ENCODE peak calls at places on chromosomes 2 and 18, in seven cellular contexts. M is kidney epithelial cell, K is GM23338, X is A549, Q is choroid plexus epithelial cell, D is WERI-Rb-1, S is bronchial epithelial cell. J is an unnamed sample.

GRCh38 chr2:111966241-111966640 is 67.8 kb downstream of the MERTK start:
- DNase-seq in M (no peak), K (no peak), X (no peak), Q (no peak), D (no peak), S (no peak), J (no peak)

GRCh38 chr18:39742015-39742466 is 2176.4 kb upstream of the CELF4 start:
- DNase-seq in M (no peak), K (no peak), X (no peak), Q (no peak), D (no peak), S (peak), J (no peak)

GRCh38 chr2:7097353-7097895 is 180.2 kb downstream of the RNF144A start:
- DNase-seq in M (no peak), K (peak), X (peak), Q (peak), D (peak), S (peak), J (peak)

GRCh38 chr18:616380-616995 is 19.7 kb downstream of the CLUL1 start:
- DNase-seq in M (no peak), K (peak), X (peak), Q (peak), D (no peak), S (peak), J (peak)

GRCh38 chr2:134218928-134219707 is 34.8 kb upstream of the MGAT5 start:
- DNase-seq in M (no peak), K (no peak), X (no peak), Q (no peak), D (no peak), S (no peak), J (no peak)

GRCh38 chr2:66827851-66828250 is 392.9 kb downstream of the MEIS1 start:
- DNase-seq in M (no peak), K (no peak), X (no peak), Q (no peak), D (no peak), S (no peak), J (no peak)

GRCh38 chr2:235605306-235605998 is 111.6 kb downstream of the AGAP1 start:
- DNase-seq in M (peak), K (peak), X (no peak), Q (peak), D (no peak), S (peak), J (peak)

GRCh38 chr18:26515643-26516495 is 32.5 kb downstream of the KCTD1 start:
- DNase-seq in M (no peak), K (peak), X (no peak), Q (no peak), D (no peak), S (no peak), J (no peak)

GRCh38 chr18:41687138-41687537 is 267.9 kb upstream of the PIK3C3 start:
- DNase-seq in M (no peak), K (no peak), X (no peak), Q (no peak), D (no peak), S (no peak), J (no peak)

GRCh38 chr2:26456701-26457224 is 21.2 kb downstream of the OTOF start:
- DNase-seq in M (no peak), K (no peak), X (no peak), Q (no peak), D (no peak), S (peak), J (no peak)

GRCh38 chr2:33230877-33231276 is 245.6 kb upstream of the RASGRP3 start:
- DNase-seq in M (no peak), K (no peak), X (no peak), Q (no peak), D (no peak), S (peak), J (no peak)

GRCh38 chr2:161570424-161571050 is 53.7 kb upstream of the SLC4A10 start:
- DNase-seq in M (no peak), K (peak), X (no peak), Q (peak), D (no peak), S (no peak), J (no peak)
- TF ChIP-seq CTCF in M (no peak), K (peak), X (no peak), Q (peak), D (peak), S (peak), J (peak)

DNA sequence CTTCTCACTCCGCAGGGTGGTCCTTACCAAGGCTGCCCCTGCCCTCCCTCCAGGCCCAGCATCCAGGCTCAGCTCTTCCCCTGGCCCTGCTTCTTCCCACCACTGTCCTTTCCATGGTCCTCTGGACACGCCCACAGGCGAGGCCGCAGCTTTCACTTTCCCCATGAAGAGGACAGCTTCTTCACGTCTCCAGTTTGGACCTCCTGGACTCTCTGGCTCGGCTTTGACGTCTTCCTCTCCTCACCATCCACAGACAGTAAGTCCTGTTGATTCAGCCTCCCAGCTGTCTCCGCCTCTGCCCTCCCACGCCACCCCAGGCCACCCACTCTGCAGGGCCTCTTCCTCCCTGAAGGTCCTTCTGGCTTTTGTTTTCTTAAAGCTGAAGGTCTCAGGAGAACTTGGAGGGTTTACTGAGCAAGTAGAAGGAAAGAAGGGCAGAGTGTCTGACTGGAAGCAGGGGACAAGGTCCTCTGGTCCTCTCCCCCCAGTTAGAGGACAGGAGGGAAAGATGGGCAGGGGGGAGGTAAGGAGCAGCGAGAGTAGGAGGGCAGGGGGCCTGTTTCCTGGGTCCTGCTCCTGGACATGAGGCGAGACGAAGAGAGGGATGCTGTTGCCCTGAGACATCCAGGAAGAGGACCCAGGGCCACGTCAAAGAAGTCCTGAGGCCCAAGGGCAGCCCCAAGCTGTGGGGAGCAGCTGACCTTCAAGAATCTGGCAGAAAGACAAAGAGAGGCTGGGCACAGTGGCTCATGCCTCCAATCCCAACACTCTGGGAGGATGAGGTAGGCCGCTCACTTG is 24.7 kb upstream of the NMUR1 start:
- DNase-seq in M (no peak), K (no peak), X (no peak), Q (peak), D (no peak), S (no peak), J (peak)
- H3K4me3 ChIP-seq in M (no peak), K (no peak), X (no peak), Q (peak), D (no peak), S (no peak), J (no peak)

GRCh38 chr2:103183061-103183460 is 421.2 kb downstream of the TMEM182 start:
- DNase-seq in M (no peak), K (no peak), X (no peak), Q (no peak), D (no peak), S (no peak), J (no peak)
- TF ChIP-seq CTCF in M (no peak), K (no peak), X (no peak), Q (no peak), D (no peak), S (no peak), J (no peak)

GRCh38 chr2:98868548-98869271 is 67.3 kb downstream of the CRACDL start:
- DNase-seq in M (no peak), K (no peak), X (no peak), Q (no peak), D (no peak), S (peak), J (no peak)
- H3K4me3 ChIP-seq in M (no peak), K (no peak), X (no peak), Q (no peak), D (no peak), S (peak), J (no peak)

GRCh38 chr2:109607766-109608165 is 6.0 kb downstream of the SEPTIN10 start:
- DNase-seq in M (no peak), K (no peak), X (no peak), Q (peak), D (no peak), S (peak), J (peak)

GRCh38 chr2:109612991-109613921 is 510 bp downstream of the SEPTIN10 start:
- DNase-seq in M (no peak), K (peak), X (no peak), Q (peak), D (no peak), S (peak), J (peak)

GRCh38 chr2:109611467-109612095 is 2.2 kb downstream of the SEPTIN10 start:
- DNase-seq in M (no peak), K (no peak), X (no peak), Q (peak), D (no peak), S (peak), J (peak)

GRCh38 chr2:109613922-109614714 is at the start of the genes SEPTIN10 and SOWAHC:
- DNase-seq in M (peak), K (peak), X (peak), Q (peak), D (peak), S (peak), J (peak)

GRCh38 chr2:109609352-109610024 is 4.3 kb downstream of the SEPTIN10 start:
- DNase-seq in M (no peak), K (peak), X (no peak), Q (peak), D (no peak), S (peak), J (peak)
- TF ChIP-seq CTCF in M (no peak), K (no peak), X (no peak), Q (no peak), D (no peak), S (no peak), J (no peak)

GRCh38 chr2:9390991-9391390 is 32.3 kb downstream of the ITGB1BP1 start:
- DNase-seq in M (no peak), K (no peak), X (no peak), Q (no peak), D (no peak), S (no peak), J (no peak)
- H3K4me3 ChIP-seq in M (no peak), K (no peak), X (no peak), Q (no peak), D (no peak), S (no peak), J (no peak)

J was measured in fibroblast of mammary gland.